ENCODE peak calls at places on chromosomes 13 and 19, in five cellular contexts. E is Peyer's patch, N is nephron progenitor cell, H is foreskin keratinocyte, Y is dorsolateral prefrontal cortex. S is an unnamed sample.

GRCh38 chr19:41616785-41617621 is 9.9 kb downstream of the CEACAM4 start:
- DNase-seq in E (no peak), N (peak; percentile 36), H (peak; percentile 8), Y (no peak), S (no peak)

GRCh38 chr19:7928741-7929701 is 3.1 kb upstream of the CTXN1 start:
- DNase-seq in E (no peak), N (peak; percentile 72), H (peak; percentile 81), Y (no peak), S (peak; percentile 42)

GRCh38 chr13:97222934-97223710 is 989 bp downstream of the MBNL2 start:
- DNase-seq in E (no peak), N (no peak), H (no peak), Y (no peak), S (no peak)

GRCh38 chr13:32086791-32087441 is 55.3 kb downstream of the FRY start:
- DNase-seq in E (no peak), N (no peak), H (peak; percentile 20), Y (no peak), S (no peak)

GRCh38 chr13:31765441-31765840 is 26.1 kb downstream of the RXFP2 start:
- DNase-seq in E (no peak), N (no peak), H (no peak), Y (no peak), S (no peak)

GRCh38 chr13:75217949-75218348 is 264.0 kb downstream of the TBC1D4 start:
- DNase-seq in E (no peak), N (no peak), H (peak; percentile 13), Y (no peak), S (no peak)

GRCh38 chr19:11382898-11383705 is 1.0 kb downstream of the EPOR start:
- DNase-seq in E (peak; percentile 64), N (peak; percentile 62), H (no peak), Y (no peak), S (peak; percentile 44)

GRCh38 chr13:75803982-75804381 is 167.9 kb downstream of the LMO7 start:
- DNase-seq in E (no peak), N (no peak), H (no peak), Y (no peak), S (no peak)

GRCh38 chr13:40115456-40115855 is 460.0 kb downstream of the COG6 start:
- DNase-seq in E (no peak), N (no peak), H (no peak), Y (no peak), S (no peak)

GRCh38 chr13:95258619-95259194 is 42.5 kb downstream of the ABCC4 start:
- DNase-seq in E (no peak), N (no peak), H (no peak), Y (no peak), S (no peak)

GRCh38 chr13:76803831-76804230 is 82.4 kb downstream of the KCTD12 start:
- DNase-seq in E (no peak), N (no peak), H (no peak), Y (no peak), S (no peak)

GRCh38 chr19:28920269-28921066 is 292.5 kb downstream of the UQCRFS1 start:
- DNase-seq in E (no peak), N (no peak), H (no peak), Y (no peak), S (no peak)

GRCh38 chr13:50152224-50152623 is 137.0 kb downstream of the KCNRG start:
- DNase-seq in E (no peak), N (no peak), H (no peak), Y (no peak), S (no peak)

GRCh38 chr13:30142502-30143211 is 164.7 kb downstream of the KATNAL1 start:
- DNase-seq in E (no peak), N (peak; percentile 26), H (peak; percentile 95), Y (no peak), S (no peak)

GRCh38 chr13:35566340-35566739 is 89.9 kb upstream of the MAB21L1 start:
- DNase-seq in E (no peak), N (no peak), H (no peak), Y (no peak), S (no peak)

GRCh38 chr13:28313579-28313978 is 175.2 kb downstream of the PAN3 start:
- DNase-seq in E (no peak), N (no peak), H (no peak), Y (no peak), S (no peak)

GRCh38 chr19:39845621-39846175 is 481 bp downstream of the FBL start:
- DNase-seq in E (no peak), N (peak; percentile 31), H (peak; percentile 32), Y (peak; percentile 7), S (no peak)

GRCh38 chr19:34667349-34668076 is 9.4 kb downstream of the SCGB2B2 start:
- DNase-seq in E (no peak), N (no peak), H (no peak), Y (no peak), S (no peak)

GRCh38 chr19:49315111-49315510 is 9.9 kb downstream of the SLC6A16 start:
- DNase-seq in E (no peak), N (no peak), H (no peak), Y (no peak), S (no peak)

GRCh38 chr19:28908941-28909340 is 304.0 kb downstream of the UQCRFS1 start:
- DNase-seq in E (no peak), N (no peak), H (no peak), Y (no peak), S (no peak)

GRCh38 chr13:50106559-50106958 is 91.3 kb downstream of the KCNRG start:
- DNase-seq in E (no peak), N (no peak), H (no peak), Y (no peak), S (no peak)

GRCh38 chr19:4889034-4889825 is 13.5 kb downstream of the ARRDC5 start:
- DNase-seq in E (no peak), N (no peak), H (peak; percentile 86), Y (no peak), S (no peak)

GRCh38 chr19:12802267-12803106 is 618 bp downstream of the THSD8 start:
- DNase-seq in E (no peak), N (no peak), H (no peak), Y (no peak), S (no peak)

GRCh38 chr13:99501952-99502310 is 659 bp downstream of the TM9SF2 start:
- DNase-seq in E (peak; percentile 61), N (peak; percentile 40), H (no peak), Y (no peak), S (no peak)

GRCh38 chr13:20461481-20461859 is 64.2 kb downstream of the CRYL1 start:
- DNase-seq in E (no peak), N (no peak), H (peak; percentile 29), Y (no peak), S (no peak)

GRCh38 chr19:48354332-48354992 is 9.3 kb downstream of the TMEM143 start:
- DNase-seq in E (no peak), N (no peak), H (no peak), Y (no peak), S (peak; percentile 73)

GRCh38 chr19:33868821-33869412 is 72.2 kb downstream of the KCTD15 start:
- DNase-seq in E (no peak), N (peak; percentile 36), H (peak; percentile 49), Y (peak; percentile 72), S (no peak)

GRCh38 chr13:95233026-95233635 is 68.1 kb downstream of the ABCC4 start:
- DNase-seq in E (no peak), N (no peak), H (no peak), Y (no peak), S (no peak)

GRCh38 chr13:106700007-106700950 is 132.3 kb upstream of the ARGLU1 start:
- DNase-seq in E (no peak), N (no peak), H (no peak), Y (no peak), S (no peak)

GRCh38 chr13:42574435-42575311 is 721 bp downstream of the TNFSF11 start:
- DNase-seq in E (no peak), N (peak; percentile 4), H (no peak), Y (no peak), S (no peak)

GRCh38 chr19:46000497-46001246 is 5.4 kb downstream of the CCDC61 start:
- DNase-seq in E (peak; percentile 83), N (peak; percentile 52), H (no peak), Y (peak; percentile 87), S (no peak)

GRCh38 chr13:109647046-109647445 is 139.3 kb downstream of the IRS2 start:
- DNase-seq in E (no peak), N (no peak), H (peak; percentile 90), Y (no peak), S (no peak)

GRCh38 chr13:27960362-27961226 is 8.5 kb downstream of the CDX2 start:
- DNase-seq in E (peak; percentile 90), N (peak; percentile 82), H (no peak), Y (no peak), S (peak; percentile 61)

GRCh38 chr13:84605927-84606326 is 723.7 kb upstream of the SLITRK1 start:
- DNase-seq in E (peak; percentile 27), N (no peak), H (no peak), Y (no peak), S (no peak)

GRCh38 chr19:14072535-14073231 is at the start of gene MISP3:
- DNase-seq in E (peak; percentile 92), N (peak; percentile 37), H (peak; percentile 37), Y (peak; percentile 25), S (no peak)

GRCh38 chr13:23510979-23511735 is 59.1 kb upstream of the TNFRSF19 start:
- DNase-seq in E (no peak), N (peak; percentile 6), H (peak; percentile 40), Y (no peak), S (no peak)
- TF ChIP-seq CTCF in E (no peak), N (no peak), H (peak; percentile 63), Y (no peak), S (peak; percentile 33)

GRCh38 chr13:67048084-67048792 is 181.9 kb downstream of the PCDH9 start:
- DNase-seq in E (no peak), N (no peak), H (peak; percentile 2), Y (no peak), S (no peak)
- TF ChIP-seq CTCF in E (no peak), N (no peak), H (no peak), Y (no peak), S (peak; percentile 21)

GRCh38 chr19:56660381-56661105 is 11.0 kb downstream of the ZNF835 start:
- DNase-seq in E (no peak), N (no peak), H (no peak), Y (peak; percentile 47), S (no peak)
- TF ChIP-seq CTCF in E (no peak), N (no peak), H (peak; percentile 16), Y (peak; percentile 36), S (no peak)

GRCh38 chr19:6127716-6128335 is 7.6 kb upstream of the ACSBG2 start:
- DNase-seq in E (no peak), N (no peak), H (no peak), Y (no peak), S (no peak)

GRCh38 chr19:6125571-6125989 is 9.9 kb upstream of the ACSBG2 start:
- DNase-seq in E (peak; percentile 57), N (peak; percentile 23), H (peak; percentile 73), Y (peak; percentile 13), S (no peak)

GRCh38 chr19:6126335-6126974 is 9.0 kb upstream of the ACSBG2 start:
- DNase-seq in E (no peak), N (no peak), H (peak; percentile 74), Y (no peak), S (no peak)
- TF ChIP-seq CTCF in E (peak; percentile 50), N (no peak), H (peak; percentile 82), Y (no peak), S (peak; percentile 52)

GRCh38 chr19:36850646-36851442 is at the start of gene ZNF345:
- DNase-seq in E (peak; percentile 86), N (peak; percentile 86), H (peak; percentile 94), Y (peak; percentile 92), S (peak; percentile 70)
- TF ChIP-seq CTCF in E (no peak), N (no peak), H (no peak), Y (no peak), S (no peak)